ENCODE peak calls at places on chromosomes 6 and 20, in ten cellular contexts. E, J, I, G, L, A, D, X, U and N are unnamed samples.

GRCh38 chr6:22651731-22652130 is 82.4 kb downstream of the HDGFL1 start:
- DNase-seq in U (no peak), E (no peak), G (no peak), D (no peak), I (no peak), A (no peak), X (no peak), J (no peak), L (no peak), N (no peak)

GRCh38 chr6:115302731-115303130 is 758.0 kb downstream of the FRK start:
- DNase-seq in D (no peak), X (no peak), L (no peak), U (no peak), J (no peak), I (no peak), A (no peak), E (no peak), G (no peak), N (no peak)

GRCh38 chr6:163415620-163416379 is 1.3 kb downstream of the QKI start:
- DNase-seq in L (peak), E (no peak), I (peak), D (peak), J (peak), G (peak), U (peak), A (no peak), X (peak), N (no peak)

GRCh38 chr6:163984446-163984936 is 570.0 kb downstream of the QKI start:
- DNase-seq in L (no peak), E (no peak), I (peak), J (no peak), U (peak), X (no peak), G (no peak), A (no peak), D (no peak), N (no peak)

GRCh38 chr6:72642435-72642834 is 20.6 kb downstream of the KCNQ5 start:
- DNase-seq in X (no peak), L (no peak), I (no peak), D (no peak), A (no peak), J (no peak), U (no peak), E (no peak), G (no peak), N (no peak)

GRCh38 chr6:14706378-14706929 is 539.4 kb upstream of the JARID2 start:
- DNase-seq in X (peak), A (peak), D (no peak), L (peak), E (no peak), U (no peak), I (peak), J (no peak), G (no peak), N (peak)

GRCh38 chr6:160931378-160932343 is 59.9 kb upstream of the MAP3K4 start:
- DNase-seq in J (no peak), G (no peak), E (no peak), I (no peak), X (no peak), U (no peak), A (no peak), L (no peak), D (no peak), N (no peak)

GRCh38 chr6:44649365-44650025 is 262.0 kb downstream of the CDC5L start:
- DNase-seq in J (no peak), U (no peak), D (no peak), E (no peak), G (no peak), X (no peak), L (peak), I (peak), A (no peak), N (no peak)

GRCh38 chr6:88422831-88423230 is 256.7 kb upstream of the CNR1 start:
- DNase-seq in X (no peak), L (no peak), J (no peak), U (no peak), G (no peak), I (peak), D (no peak), A (no peak), E (no peak), N (peak)

GRCh38 chr20:36543187-36544133 is 2.1 kb downstream of the MYL9 start:
- DNase-seq in U (no peak), I (peak), X (peak), E (no peak), G (no peak), L (peak), D (no peak), A (peak), J (no peak), N (peak)

GRCh38 chr6:126657556-126658129 is 317.7 kb downstream of the CENPW start:
- DNase-seq in A (no peak), X (no peak), G (peak), E (no peak), U (no peak), J (no peak), I (peak), L (peak), D (no peak), N (no peak)

GRCh38 chr6:156776841-156777576 is at the start of gene ARID1B:
- DNase-seq in J (peak), D (peak), L (peak), A (peak), U (peak), X (peak), I (peak), E (peak), G (peak), N (no peak)

GRCh38 chr20:62155428-62156253 is 12.1 kb downstream of the SS18L1 start:
- DNase-seq in X (no peak), A (no peak), J (no peak), U (no peak), D (no peak), I (peak), E (no peak), G (no peak), L (no peak), N (no peak)

GRCh38 chr6:131013495-131013894 is 49.5 kb downstream of the EPB41L2 start:
- DNase-seq in I (peak), X (no peak), G (no peak), L (peak), U (peak), E (no peak), J (no peak), A (no peak), D (no peak), N (peak)

GRCh38 chr20:47792021-47792618 is 6.8 kb upstream of the SULF2 start:
- DNase-seq in A (peak), J (no peak), L (peak), X (peak), G (no peak), I (peak), D (no peak), E (no peak), U (no peak), N (peak)

GRCh38 chr6:106637051-106637717 is 7.8 kb downstream of the QRSL1 start:
- DNase-seq in A (no peak), J (no peak), U (no peak), G (no peak), I (no peak), E (no peak), D (no peak), X (no peak), L (no peak), N (no peak)

GRCh38 chr6:48766349-48766748 is 655.4 kb upstream of the PTCHD4 start:
- DNase-seq in L (peak), D (no peak), I (peak), G (no peak), A (peak), U (no peak), E (no peak), X (no peak), J (no peak), N (no peak)